ENCODE peak calls at places on chromosome 20, in six cellular contexts. J is OCI-LY7; G is CD8-positive, alpha-beta T cell; K is breast epithelium; Q is K562; A is pancreas. B is an unnamed sample.

GRCh38 chr20:57680131-57680716 is 29.6 kb downstream of the PMEPA1 start:
- DNase-seq in G (no peak), A (no peak), Q (no peak), J (peak), K (no peak), B (no peak)

GRCh38 chr20:57008217-57008616 is 258.2 kb downstream of the BMP7 start:
- DNase-seq in J (no peak), A (no peak), G (no peak), K (no peak), Q (no peak), B (no peak)

GRCh38 chr20:35791823-35792222 is 20.0 kb downstream of the PHF20 start:
- DNase-seq in K (no peak), G (no peak), A (no peak), Q (no peak), J (no peak), B (no peak)

GRCh38 chr20:33871362-33871761 is 60.2 kb downstream of the CHMP4B start:
- DNase-seq in G (no peak), A (no peak), Q (no peak), K (no peak), J (no peak), B (no peak)

GRCh38 chr20:4936851-4937412 is 64.4 kb downstream of the SLC23A2 start:
- DNase-seq in G (no peak), A (no peak), J (no peak), Q (no peak), K (no peak), B (no peak)

GRCh38 chr20:3812975-3813599 is 7.3 kb upstream of the AP5S1 start:
- DNase-seq in K (no peak), J (no peak), G (no peak), Q (no peak), A (no peak), B (no peak)

GRCh38 chr20:32004963-32005362 is 5.3 kb upstream of the CCM2L start:
- DNase-seq in K (no peak), A (no peak), Q (peak), J (no peak), G (no peak), B (no peak)

GRCh38 chr20:56572178-56572577 is 39.1 kb downstream of the FAM209B start:
- DNase-seq in G (no peak), J (no peak), Q (no peak), K (no peak), A (no peak), B (no peak)

GRCh38 chr20:58697201-58697866 is 4.7 kb downstream of the NPEPL1 start:
- DNase-seq in Q (peak), G (no peak), J (no peak), A (peak), K (no peak), B (no peak)

GRCh38 chr20:37915800-37916570 is 13.1 kb downstream of the VSTM2L start:
- DNase-seq in J (no peak), Q (peak), K (no peak), G (no peak), A (no peak), B (no peak)

GRCh38 chr20:35006531-35006971 is 50.9 kb downstream of the MYH7B start:
- DNase-seq in J (no peak), K (no peak), A (peak), G (no peak), Q (no peak), B (no peak)

GRCh38 chr20:25227317-25227831 is 20.5 kb upstream of the PYGB start:
- DNase-seq in J (no peak), G (no peak), A (no peak), Q (peak), K (no peak), B (peak)

GRCh38 chr20:64261138-64261537 is 5.6 kb downstream of the PCMTD2 start:
- DNase-seq in A (no peak), G (no peak), J (no peak), K (no peak), Q (no peak), B (peak)

GRCh38 chr20:53692465-53693067 is 98.9 kb upstream of the ZNF217 start:
- DNase-seq in J (no peak), A (no peak), G (no peak), K (no peak), Q (no peak), B (peak)

GRCh38 chr20:37071481-37071911 is 24.3 kb downstream of the RBL1 start:
- DNase-seq in K (no peak), G (no peak), A (no peak), J (no peak), Q (no peak), B (peak)

GRCh38 chr20:57657537-57658446 is 37.6 kb upstream of the ZBP1 start:
- DNase-seq in A (no peak), K (peak), G (peak), Q (no peak), J (peak), B (no peak)

GRCh38 chr20:10591956-10592521 is 81.8 kb downstream of the JAG1 start:
- DNase-seq in J (no peak), K (no peak), G (no peak), A (no peak), Q (no peak), B (no peak)

GRCh38 chr20:20463933-20464374 is 96.0 kb downstream of the INSM1 start:
- DNase-seq in K (no peak), J (peak), G (no peak), Q (no peak), A (no peak), B (no peak)

GRCh38 chr20:61628480-61628879 is 376.4 kb downstream of the CDH4 start:
- DNase-seq in Q (no peak), K (no peak), J (no peak), A (no peak), G (no peak), B (no peak)

GRCh38 chr20:38125157-38126056 is 39.7 kb downstream of the TGM2 start:
- DNase-seq in G (no peak), J (no peak), A (peak), K (peak), Q (no peak), B (peak)

GRCh38 chr20:4944518-4944917 is 56.8 kb downstream of the SLC23A2 start:
- DNase-seq in J (no peak), G (no peak), K (no peak), Q (no peak), A (no peak), B (no peak)

GRCh38 chr20:36269507-36269906 is 33.2 kb downstream of the AAR2 start:
- DNase-seq in J (no peak), Q (no peak), G (no peak), A (no peak), K (no peak), B (no peak)

GRCh38 chr20:58565461-58566175 is 50.4 kb upstream of the APCDD1L start:
- DNase-seq in A (no peak), K (no peak), G (no peak), Q (no peak), J (no peak), B (no peak)

GRCh38 chr20:54407446-54407845 is 67.9 kb upstream of the DOK5 start:
- DNase-seq in A (no peak), K (no peak), J (no peak), G (no peak), Q (no peak), B (no peak)

GRCh38 chr20:36634342-36634741 is 11.7 kb downstream of the SLA2 start:
- DNase-seq in K (no peak), G (no peak), J (no peak), A (no peak), Q (no peak), B (no peak)

GRCh38 chr20:973785-974194 is 28.3 kb downstream of the RSPO4 start:
- DNase-seq in K (no peak), A (no peak), J (peak), G (no peak), Q (peak), B (peak)

GRCh38 chr20:5000263-5001173 is 792 bp downstream of the SLC23A2 start:
- DNase-seq in A (peak), K (no peak), G (no peak), Q (peak), J (peak), B (no peak)

GRCh38 chr20:57996936-57997629 is 231.4 kb downstream of the ANKRD60 start:
- DNase-seq in J (no peak), A (no peak), K (no peak), G (no peak), Q (no peak), B (peak)

GRCh38 chr20:38021373-38021772 is 11.9 kb downstream of the TTI1 start:
- DNase-seq in Q (no peak), J (no peak), A (no peak), K (no peak), G (no peak), B (no peak)

DNA sequence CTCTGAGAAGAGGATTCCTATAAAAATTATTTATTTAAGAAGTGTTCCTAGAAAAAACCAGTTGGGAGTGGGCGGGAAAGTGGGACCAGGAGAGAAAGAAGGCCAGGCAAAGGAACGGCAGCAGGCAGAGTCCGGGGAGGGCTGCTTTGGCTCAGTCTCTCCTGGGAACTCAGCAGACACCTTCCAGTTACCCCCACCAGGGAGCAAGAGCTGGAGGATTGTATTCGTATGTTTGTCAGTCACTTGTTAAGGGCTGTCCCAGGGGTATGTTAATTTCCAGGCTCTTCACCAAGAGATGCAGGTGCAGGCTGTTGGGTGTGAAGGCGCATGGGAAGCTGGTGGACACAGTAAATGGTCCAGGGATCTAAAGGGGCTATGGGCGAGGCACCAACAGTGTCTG is 53.0 kb upstream of the CHD6 start:
- DNase-seq in G (no peak), Q (no peak), A (no peak), K (no peak), J (no peak), B (no peak)
- H3K27ac ChIP-seq in G (no peak), Q (no peak), A (no peak), K (no peak), J (no peak), B (no peak)

GRCh38 chr20:62816031-62816878 is 595 bp upstream of the COL9A3 start:
- DNase-seq in K (no peak), A (no peak), J (no peak), G (no peak), Q (no peak), B (no peak)
- H3K4me3 ChIP-seq in K (peak), A (no peak), J (no peak), G (peak), Q (no peak), B (no peak)

GRCh38 chr20:44714102-44714700 is 968 bp upstream of the CCN5 start:
- DNase-seq in Q (no peak), G (no peak), J (no peak), A (no peak), K (no peak), B (no peak)

GRCh38 chr20:44715495-44716308 is 533 bp downstream of the CCN5 start:
- DNase-seq in K (no peak), G (no peak), A (no peak), J (no peak), Q (no peak), B (no peak)

GRCh38 chr20:44714701-44715494 is at the start of gene CCN5:
- DNase-seq in Q (peak), J (no peak), K (peak), A (peak), G (no peak), B (peak)

GRCh38 chr20:44717986-44718385 is 2.8 kb downstream of the CCN5 start:
- DNase-seq in G (no peak), K (no peak), J (no peak), Q (peak), A (no peak), B (no peak)

GRCh38 chr20:44716309-44717106 is 1.3 kb downstream of the CCN5 start:
- DNase-seq in G (no peak), Q (no peak), A (no peak), K (no peak), J (no peak), B (no peak)
- H3K27ac ChIP-seq in G (no peak), Q (no peak), A (no peak), K (peak), J (no peak), B (no peak)

GRCh38 chr20:63254237-63254535 is at the start of gene NKAIN4:
- DNase-seq in J (no peak), K (no peak), A (no peak), Q (no peak), G (no peak), B (no peak)
- H3K4me3 ChIP-seq in J (no peak), K (peak), A (no peak), Q (no peak), G (no peak), B (no peak)

GRCh38 chr20:43943725-43944124 is 29.1 kb downstream of the TOX2 start:
- DNase-seq in J (no peak), Q (no peak), A (no peak), K (no peak), G (no peak), B (no peak)

GRCh38 chr20:43944653-43945235 is 30.1 kb downstream of the TOX2 start:
- DNase-seq in K (no peak), G (no peak), J (no peak), Q (no peak), A (no peak), B (no peak)

GRCh38 chr20:43942213-43942590 is 27.6 kb downstream of the TOX2 start:
- DNase-seq in G (no peak), J (no peak), A (no peak), Q (no peak), K (no peak), B (no peak)

GRCh38 chr20:43941476-43942212 is 27.0 kb downstream of the TOX2 start:
- DNase-seq in K (no peak), Q (no peak), A (no peak), G (no peak), J (peak), B (no peak)

GRCh38 chr20:43942661-43943285 is 28.1 kb downstream of the TOX2 start:
- DNase-seq in G (no peak), J (peak), A (no peak), Q (no peak), K (no peak), B (peak)
- H3K27ac ChIP-seq in G (no peak), J (peak), A (peak), Q (no peak), K (no peak), B (peak)

GRCh38 chr20:19301843-19302242 is 89.4 kb downstream of the SLC24A3 start:
- DNase-seq in A (no peak), G (no peak), K (no peak), J (no peak), Q (no peak), B (no peak)
- H3K4me3 ChIP-seq in A (no peak), G (no peak), K (no peak), J (no peak), Q (no peak), B (no peak)

GRCh38 chr20:50704514-50704913 is 13.2 kb upstream of the RIPOR3 start:
- DNase-seq in K (no peak), A (no peak), J (no peak), Q (no peak), G (no peak), B (no peak)
- H3K27ac ChIP-seq in K (no peak), A (no peak), J (no peak), Q (no peak), G (no peak), B (no peak)

GRCh38 chr20:16265334-16265733 is 307.9 kb downstream of the KIF16B start:
- DNase-seq in Q (no peak), K (no peak), A (no peak), J (no peak), G (no peak), B (no peak)
- H3K4me3 ChIP-seq in Q (no peak), K (no peak), A (no peak), J (no peak), G (no peak), B (no peak)

B was measured in brain microvascular endothelial cell.